ENCODE peak calls at places on chromosomes 5 and 9, in eight cellular contexts. F is endothelial cell of umbilical vein, B is GM12892, X is tibial nerve, S is uterus, W is prostate gland, L is adrenal gland, Y is HepG2. V is an unnamed sample.

GRCh38 chr5:159133041-159133741 is 33.5 kb upstream of the EBF1 start:
- DNase-seq in B (peak), X (no peak), Y (peak), W (peak), F (peak), S (peak), L (no peak), V (no peak)

GRCh38 chr5:19927919-19928318 is 60.1 kb downstream of the CDH18 start:
- DNase-seq in Y (peak), L (no peak), F (no peak), W (no peak), B (no peak), X (no peak), S (no peak), V (no peak)

GRCh38 chr9:114284316-114285060 is 38.4 kb upstream of the ORM1 start:
- DNase-seq in W (no peak), B (no peak), S (peak), X (no peak), F (no peak), Y (no peak), L (no peak), V (no peak)

GRCh38 chr5:88275574-88275973 is 6.9 kb upstream of the TMEM161B start:
- DNase-seq in X (no peak), S (no peak), Y (no peak), W (no peak), F (no peak), B (no peak), L (no peak), V (no peak)

GRCh38 chr9:125744616-125745387 is 2.4 kb upstream of the PBX3 start:
- DNase-seq in X (no peak), S (no peak), B (no peak), Y (no peak), L (no peak), W (no peak), F (no peak), V (peak)

GRCh38 chr5:68646142-68646541 is 430.6 kb downstream of the PIK3R1 start:
- DNase-seq in S (no peak), X (no peak), L (no peak), W (no peak), B (no peak), F (no peak), Y (no peak), V (no peak)

GRCh38 chr9:69155341-69156030 is 18.6 kb upstream of the TJP2 start:
- DNase-seq in S (no peak), X (no peak), L (peak), W (no peak), F (no peak), B (peak), Y (no peak), V (no peak)

GRCh38 chr5:112196574-112196973 is 222.5 kb downstream of the EPB41L4A start:
- DNase-seq in W (no peak), L (no peak), F (no peak), B (no peak), Y (no peak), S (no peak), X (no peak), V (no peak)

GRCh38 chr5:124990723-124991122 is 244.3 kb upstream of the ZNF608 start:
- DNase-seq in L (no peak), B (no peak), W (no peak), F (no peak), Y (no peak), S (no peak), X (no peak), V (no peak)

GRCh38 chr5:168269950-168270349 is 21.5 kb upstream of the WWC1 start:
- DNase-seq in Y (no peak), X (no peak), W (no peak), L (no peak), B (no peak), F (no peak), S (no peak), V (no peak)

GRCh38 chr9:1837453-1838084 is 177.6 kb upstream of the SMARCA2 start:
- DNase-seq in Y (peak), S (no peak), F (no peak), L (peak), B (peak), W (peak), X (no peak), V (no peak)

GRCh38 chr5:55578771-55579170 is 44.0 kb upstream of the PLPP1 start:
- DNase-seq in B (no peak), S (no peak), W (no peak), F (no peak), X (no peak), Y (no peak), L (no peak), V (peak)

GRCh38 chr5:1322036-1322903 is 22.6 kb downstream of the CLPTM1L start:
- DNase-seq in F (no peak), X (no peak), S (no peak), L (peak), Y (no peak), B (peak), W (no peak), V (no peak)

GRCh38 chr9:133769511-133770075 is 31.4 kb upstream of the SARDH start:
- DNase-seq in S (no peak), B (no peak), X (no peak), L (peak), W (no peak), F (no peak), Y (no peak), V (no peak)

GRCh38 chr5:108251350-108251749 is 130.5 kb downstream of the FBXL17 start:
- DNase-seq in L (no peak), W (no peak), X (no peak), F (peak), S (no peak), Y (no peak), B (no peak), V (no peak)

GRCh38 chr9:125190371-125190801 is 783 bp upstream of the PPP6C start:
- DNase-seq in L (no peak), S (no peak), F (no peak), Y (no peak), B (no peak), X (no peak), W (no peak), V (no peak)

GRCh38 chr9:78565481-78565880 is 268.6 kb downstream of the PSAT1 start:
- DNase-seq in S (no peak), W (no peak), B (no peak), Y (no peak), L (no peak), X (no peak), F (no peak), V (no peak)

GRCh38 chr9:21095561-21095960 is 17.8 kb upstream of the IFNB1 start:
- DNase-seq in X (no peak), Y (no peak), F (no peak), B (no peak), W (no peak), S (no peak), L (no peak), V (no peak)

GRCh38 chr9:90340421-90340820 is 302.2 kb downstream of the DIRAS2 start:
- DNase-seq in Y (no peak), S (no peak), L (no peak), B (no peak), F (no peak), W (no peak), X (no peak), V (no peak)

GRCh38 chr5:169300468-169301385 is at the start of gene SLIT3:
- DNase-seq in X (peak), W (peak), Y (no peak), F (peak), L (peak), B (no peak), S (peak), V (peak)

GRCh38 chr5:50575745-50576144 is 90.7 kb upstream of the PARP8 start:
- DNase-seq in L (no peak), S (no peak), X (no peak), Y (no peak), W (no peak), B (no peak), F (no peak), V (no peak)

GRCh38 chr5:1375871-1376850 is 31.3 kb upstream of the CLPTM1L start:
- DNase-seq in Y (no peak), L (no peak), B (no peak), W (no peak), F (no peak), S (no peak), X (no peak), V (no peak)

GRCh38 chr5:151213803-151214613 is 9.9 kb downstream of the CCDC69 start:
- DNase-seq in X (peak), W (no peak), Y (peak), B (peak), S (peak), F (peak), L (peak), V (peak)
- TF ChIP-seq POLR2A in X (peak), W (no peak), Y (peak), B (peak), S (no peak), F (no peak), L (no peak), V (no peak)

DNA sequence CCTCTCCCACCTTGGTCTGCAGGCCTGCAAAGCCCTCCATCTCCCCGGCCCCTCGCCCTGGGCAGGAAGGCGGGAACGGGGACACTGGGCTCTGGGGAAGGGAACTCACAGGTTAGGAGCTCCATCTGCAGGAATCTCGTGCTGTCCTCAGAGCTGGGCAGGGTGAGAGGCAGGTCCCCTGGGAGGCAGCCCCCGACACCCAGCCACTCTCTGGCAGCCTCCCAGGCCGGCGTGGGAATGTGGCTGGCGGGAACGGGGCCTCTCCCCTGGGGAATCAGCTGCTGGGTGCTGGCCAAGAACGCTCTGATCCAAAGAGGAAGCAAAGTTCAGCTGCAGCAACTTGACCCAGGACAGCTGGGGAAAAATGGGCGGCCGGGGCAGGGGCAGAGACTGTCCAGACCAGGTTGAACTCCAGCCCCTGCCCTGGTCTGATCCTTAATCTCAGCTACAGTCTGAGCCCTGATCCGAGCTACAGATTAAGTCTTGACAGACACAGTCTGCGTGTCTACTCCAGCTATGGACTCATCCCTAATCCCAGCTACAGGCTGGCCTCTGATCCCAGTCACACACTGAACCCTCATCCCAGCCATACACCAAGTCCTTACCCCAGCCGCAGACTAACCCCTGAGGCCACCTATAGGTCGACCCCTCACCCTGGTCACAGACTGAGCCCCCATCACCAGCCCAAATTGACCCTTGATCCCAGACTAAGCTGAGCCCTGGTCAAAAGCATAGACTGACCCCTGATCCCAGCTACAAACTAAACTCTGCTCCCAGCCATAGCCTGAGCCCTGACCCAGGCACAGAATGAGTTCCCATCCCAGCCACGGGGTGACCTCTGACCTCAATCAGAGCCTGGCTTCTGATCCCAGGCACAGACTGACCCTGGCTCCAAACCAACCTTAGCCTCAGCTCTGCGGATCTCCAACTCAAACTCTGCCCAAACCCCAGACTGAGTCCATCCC is 37.3 kb upstream of the EGFL7 start:
- DNase-seq in Y (peak), L (peak), X (peak), W (peak), S (peak), F (peak), B (no peak), V (peak)
- TF ChIP-seq POLR2A in Y (no peak), L (no peak), X (no peak), W (no peak), S (no peak), F (no peak), B (no peak), V (no peak)

DNA sequence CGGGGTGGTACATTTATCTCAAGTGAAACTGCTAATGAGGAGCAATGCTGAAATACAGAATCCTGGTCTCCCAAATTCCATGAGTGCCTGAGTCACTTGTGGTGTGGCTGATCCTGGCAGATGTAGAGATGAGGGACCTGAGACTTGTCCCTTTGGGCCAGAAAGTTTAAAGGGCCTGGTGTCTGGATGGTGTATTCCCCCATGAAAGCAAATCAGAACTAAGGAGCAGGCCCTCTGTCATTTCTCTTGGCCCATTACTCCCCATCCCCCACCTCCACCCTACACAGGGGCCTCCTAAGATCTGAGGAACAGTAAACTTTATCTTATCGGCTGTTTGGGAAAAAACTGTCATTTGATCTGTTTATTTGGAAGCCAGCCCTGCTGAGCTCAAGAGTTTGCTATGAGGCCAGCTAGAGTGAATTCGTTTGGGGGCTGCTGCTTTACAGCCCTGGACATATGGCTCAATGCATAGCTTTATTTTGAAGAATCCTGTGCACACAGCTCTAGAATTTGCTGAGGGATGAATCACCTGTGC is 140.3 kb downstream of the LHFPL2 start:
- DNase-seq in L (no peak), B (no peak), X (no peak), F (no peak), W (no peak), S (no peak), Y (peak), V (no peak)
- TF ChIP-seq POLR2A in L (no peak), B (no peak), X (no peak), F (no peak), W (no peak), S (no peak), Y (no peak), V (no peak)

GRCh38 chr5:90474235-90475107 is at the start of the genes MBLAC2 and POLR3G:
- DNase-seq in S (peak), F (peak), B (peak), Y (peak), W (peak), L (peak), X (peak), V (peak)
- TF ChIP-seq POLR2A in S (peak), F (peak), B (peak), Y (peak), W (peak), L (peak), X (peak), V (peak)

V was measured in H54.